ENCODE peak calls at places on chromosome 19, in nine cellular contexts. Y is PC-9, O is trophoblast cell, Z is fibroblast of lung, F is GM23248, T is neural progenitor cell, L is MM.1S, K is A549, G is H9. J is an unnamed sample.
A peak's percentile ranks its signal among the peaks of the same experiment; 100 is the strongest.

GRCh38 chr19:55080121-55080914 is 4.6 kb downstream of the EPS8L1 start:
- DNase-seq in G (peak; percentile 92), K (peak; percentile 82), O (peak; percentile 54), F (peak; percentile 78), Y (no peak), L (no peak), T (peak; percentile 83), Z (peak; percentile 59), J (no peak)

GRCh38 chr19:28374971-28375370 is 838.0 kb downstream of the UQCRFS1 start:
- DNase-seq in L (no peak), K (no peak), F (no peak), O (no peak), T (no peak), Z (no peak), Y (no peak), G (no peak), J (no peak)

GRCh38 chr19:19900124-19900523 is 622 bp upstream of the ZNF93 start:
- DNase-seq in F (peak; percentile 75), K (no peak), T (no peak), L (no peak), G (no peak), Y (no peak), Z (peak; percentile 89), O (no peak), J (no peak)

GRCh38 chr19:850221-850978 is 1.7 kb upstream of the ELANE start:
- DNase-seq in F (peak; percentile 91), T (peak; percentile 51), O (peak; percentile 99), K (peak; percentile 76), L (no peak), G (peak; percentile 42), Z (peak; percentile 99), Y (peak; percentile 53), J (peak; percentile 57)

GRCh38 chr19:43700368-43701015 is 15.4 kb upstream of the IRGC start:
- DNase-seq in Y (no peak), F (peak; percentile 91), Z (peak; percentile 85), L (peak; percentile 14), K (no peak), O (peak; percentile 30), G (no peak), T (peak; percentile 21), J (peak; percentile 70)

GRCh38 chr19:51131780-51132680 is 7.3 kb downstream of the SIGLEC9 start:
- DNase-seq in Z (peak; percentile 60), L (no peak), K (no peak), Y (no peak), T (peak; percentile 43), G (no peak), O (no peak), F (peak; percentile 45), J (no peak)

GRCh38 chr19:40139533-40140287 is 49.0 kb upstream of the ZNF780A start:
- DNase-seq in F (peak; percentile 78), G (no peak), K (peak; percentile 79), O (no peak), T (peak; percentile 62), Z (peak; percentile 73), L (peak; percentile 65), Y (peak; percentile 54), J (peak; percentile 65)

GRCh38 chr19:40147338-40147692 is 43.9 kb upstream of the MAP3K10 start:
- DNase-seq in T (no peak), Y (no peak), O (no peak), F (no peak), G (no peak), K (no peak), Z (no peak), L (no peak), J (no peak)

GRCh38 chr19:18140473-18140872 is 12.5 kb upstream of the PIK3R2 start:
- DNase-seq in Z (no peak), G (no peak), L (no peak), O (no peak), Y (no peak), T (no peak), F (no peak), K (no peak), J (no peak)

GRCh38 chr19:18135712-18136584 is 17.0 kb upstream of the PIK3R2 start:
- DNase-seq in O (peak; percentile 24), T (no peak), Y (no peak), K (no peak), G (no peak), Z (no peak), L (no peak), F (no peak), J (no peak)

GRCh38 chr19:18141031-18141430 is 11.9 kb upstream of the PIK3R2 start:
- DNase-seq in Y (no peak), T (no peak), Z (no peak), G (no peak), F (peak; percentile 31), K (no peak), L (no peak), O (no peak), J (no peak)

GRCh38 chr19:18131841-18132596 is 20.9 kb upstream of the PIK3R2 start:
- DNase-seq in Z (no peak), O (no peak), Y (no peak), L (no peak), K (no peak), T (peak; percentile 36), G (peak; percentile 66), F (no peak), J (no peak)

DNA sequence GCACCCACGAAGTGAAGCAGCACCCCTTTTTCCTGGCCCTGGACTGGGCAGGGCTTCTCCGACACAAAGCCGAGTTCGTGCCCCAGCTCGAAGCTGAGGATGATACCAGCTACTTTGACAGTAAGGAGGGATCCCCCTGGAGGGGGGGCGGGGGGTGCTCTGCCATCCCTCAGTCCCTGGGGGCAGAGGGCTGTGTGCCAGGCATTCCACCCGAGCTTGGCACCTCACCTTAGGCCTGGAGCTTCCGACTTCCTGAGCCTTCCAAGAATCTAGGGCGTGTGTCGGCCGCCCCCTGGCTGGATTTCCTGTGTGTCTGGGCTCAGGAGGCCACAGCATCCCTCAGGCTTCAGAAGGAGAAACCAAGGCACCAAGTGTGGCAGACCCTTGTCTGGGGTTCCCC is 15.7 kb upstream of the PIK3R2 start:
- DNase-seq in Y (no peak), L (no peak), T (no peak), Z (no peak), K (no peak), F (no peak), G (no peak), O (no peak), J (no peak)
- H3K4me1 ChIP-seq in Y (no peaks in the 10 kb centered on the region), L (no peaks in the 10 kb centered on the region), T (no peaks in the 10 kb centered on the region), Z (no peaks in the 10 kb centered on the region), K (peaks cover 9% of the 10 kb centered on the region), F (no peaks in the 10 kb centered on the region), G (no peaks in the 10 kb centered on the region), O (no peaks in the 10 kb centered on the region), J (no peaks in the 10 kb centered on the region)

GRCh38 chr19:12834976-12835757 is 788 bp upstream of the RTBDN start:
- DNase-seq in O (no peak), Y (no peak), L (no peak), Z (no peak), K (no peak), T (peak; percentile 57), G (peak; percentile 73), F (peak; percentile 70), J (peak; percentile 64)

GRCh38 chr19:12834418-12834943 is at the start of gene RTBDN:
- DNase-seq in F (peak; percentile 28), Z (no peak), O (no peak), L (no peak), K (no peak), Y (no peak), G (peak; percentile 46), T (peak; percentile 50), J (peak; percentile 35)

GRCh38 chr19:12837225-12837624 is 1.1 kb upstream of the MAST1 start:
- DNase-seq in F (no peak), O (no peak), K (no peak), T (no peak), L (no peak), Y (no peak), G (no peak), Z (no peak), J (peak; percentile 85)

GRCh38 chr19:12838182-12838890 is at the start of gene MAST1:
- DNase-seq in Y (no peak), K (no peak), G (peak; percentile 65), L (peak; percentile 45), Z (no peak), T (peak; percentile 91), O (no peak), F (peak; percentile 68), J (peak; percentile 80)

GRCh38 chr19:12836529-12836863 is 1.8 kb upstream of the MAST1 start:
- DNase-seq in Y (no peak), F (no peak), K (no peak), G (no peak), L (no peak), T (no peak), Z (no peak), O (no peak), J (no peak)
- H3K4me2 ChIP-seq in Y (peak overlapping the region; percentile 50), F (no peak overlapping the region), K (peak overlapping the region; percentile 72), G (peak overlapping the region; percentile 76), L (peak overlapping the region; percentile 3), T (peak overlapping the region; percentile 66), Z (no peak overlapping the region), O (no peak overlapping the region), J (peak overlapping the region; percentile 78)

GRCh38 chr19:38184815-38185214 is 39.2 kb downstream of the DPF1 start:
- DNase-seq in G (no peak), K (no peak), L (no peak), Y (no peak), Z (no peak), O (no peak), F (no peak), T (no peak), J (no peak)

GRCh38 chr19:38183227-38183914 is 40.7 kb downstream of the DPF1 start:
- DNase-seq in Z (peak; percentile 23), Y (no peak), T (peak; percentile 86), L (no peak), F (peak; percentile 61), K (no peak), O (no peak), G (peak; percentile 82), J (no peak)

GRCh38 chr19:38182536-38183210 is 41.3 kb downstream of the DPF1 start:
- DNase-seq in Y (no peak), O (no peak), F (peak; percentile 37), L (no peak), T (no peak), Z (no peak), K (no peak), G (no peak), J (no peak)

GRCh38 chr19:38175422-38175821 is 48.6 kb downstream of the DPF1 start:
- DNase-seq in G (no peak), F (no peak), Y (no peak), O (no peak), K (no peak), Z (no peak), T (no peak), L (no peak), J (no peak)

DNA sequence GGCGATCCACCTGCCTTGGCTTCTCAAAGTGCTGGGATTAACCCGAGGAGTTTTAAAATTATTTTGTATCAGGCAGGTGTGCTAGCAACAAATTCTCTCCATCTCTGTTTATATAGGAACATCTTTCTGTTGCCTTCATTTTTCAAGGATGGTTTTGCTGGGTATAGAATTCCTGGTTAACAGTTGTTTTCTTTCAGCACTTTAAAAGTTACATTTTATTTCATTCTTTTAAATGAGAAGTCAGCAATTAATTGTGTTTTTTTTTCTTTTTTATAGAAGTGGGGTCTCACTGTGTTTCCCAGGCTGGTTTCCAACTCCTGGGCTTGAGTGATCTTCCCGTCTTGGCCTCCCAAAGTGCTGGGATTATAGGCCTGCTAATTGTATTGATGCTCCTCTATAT is 44.0 kb downstream of the DPF1 start:
- DNase-seq in F (no peak), G (no peak), Z (no peak), L (no peak), K (no peak), Y (no peak), T (no peak), O (no peak), J (no peak)
- H3K4me1 ChIP-seq in F (peaks cover 13% of the 10 kb centered on the region), G (peaks cover 2% of the 10 kb centered on the region), Z (peaks cover 10% of the 10 kb centered on the region), L (no peaks in the 10 kb centered on the region), K (no peaks in the 10 kb centered on the region), Y (no peaks in the 10 kb centered on the region), T (peaks cover 21% of the 10 kb centered on the region), O (peaks cover 7% of the 10 kb centered on the region), J (no peaks in the 10 kb centered on the region)

GRCh38 chr19:5403968-5404640 is 51.1 kb upstream of the ZNRF4 start:
- DNase-seq in K (peak; percentile 61), T (peak; percentile 98), Z (peak; percentile 83), L (peak; percentile 74), Y (peak; percentile 60), O (peak; percentile 85), F (peak; percentile 90), G (peak; percentile 94), J (peak; percentile 97)

GRCh38 chr19:5407356-5407755 is 47.9 kb upstream of the ZNRF4 start:
- DNase-seq in K (peak; percentile 25), O (no peak), L (no peak), G (no peak), T (peak; percentile 49), Y (no peak), F (peak; percentile 43), Z (peak; percentile 8), J (peak; percentile 35)

DNA sequence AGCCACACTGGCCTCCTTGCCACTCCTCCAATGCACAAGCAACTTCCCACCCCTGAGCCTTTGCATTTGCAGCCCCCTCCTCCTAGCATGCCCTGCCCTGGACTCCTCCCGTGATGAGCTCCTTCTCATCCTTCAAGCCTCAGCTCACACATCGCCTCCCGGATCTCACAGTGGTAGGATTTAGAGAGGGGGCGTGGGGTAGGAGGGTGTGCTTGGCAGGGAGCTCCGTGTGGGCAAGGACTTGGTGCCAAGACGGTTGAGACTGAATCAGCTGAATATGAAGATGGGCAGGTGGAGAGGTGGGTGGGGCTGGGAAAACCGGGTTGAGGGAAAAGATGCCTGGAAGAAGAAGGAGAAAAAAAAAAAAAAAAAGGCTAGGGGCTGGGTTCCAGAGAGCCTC is 48.4 kb upstream of the ZNRF4 start:
- DNase-seq in T (no peak), L (no peak), G (no peak), K (no peak), Y (no peak), Z (no peak), O (no peak), F (no peak), J (no peak)
- H3K4me2 ChIP-seq in T (no peak overlapping the region), L (no peak overlapping the region), G (no peak overlapping the region), K (no peak overlapping the region), Y (no peak overlapping the region), Z (no peak overlapping the region), O (no peak overlapping the region), F (no peak overlapping the region), J (no peak overlapping the region)